ENCODE peak calls at places on chromosomes 2 and 18, in ten cellular contexts. Z is NCI-H1092; B is NCI-H1105 treated with DMSO at 0.1 percent for 48 hours; C is activated effector memory CD4-positive, alpha-beta T cell treated with anti-CD3 and anti-CD28 coated beads, Interleukin-2, amount 50 U/mL, for 16 hours; X is dorsolateral prefrontal cortex; H is NAMALWA; W is AG20443; O is Kasumi-1; A is stomach; T is glutamatergic neuron. U is an unnamed sample.

GRCh38 chr2:6497048-6497447 is 368.7 kb downstream of the CMPK2 start:
- DNase-seq in X (no peak), C (no peak), Z (no peak), W (no peak), T (no peak), H (no peak), A (no peak), B (no peak), O (no peak), U (no peak)

GRCh38 chr2:186422226-186422625 is 63.8 kb upstream of the ZC3H15 start:
- DNase-seq in C (no peak), W (peak; percentile 87), B (no peak), A (no peak), T (no peak), Z (no peak), O (peak; percentile 20), X (no peak), H (no peak), U (no peak)

GRCh38 chr2:156540706-156541105 is 104.5 kb downstream of the GPD2 start:
- DNase-seq in X (no peak), A (no peak), C (no peak), B (no peak), Z (no peak), O (no peak), W (peak; percentile 20), T (no peak), H (no peak), U (no peak)

GRCh38 chr18:61464551-61465102 is 131.4 kb downstream of the CDH20 start:
- DNase-seq in C (no peak), X (no peak), B (no peak), A (no peak), T (no peak), Z (no peak), H (no peak), O (no peak), W (no peak), U (no peak)

GRCh38 chr18:2515908-2516625 is 55.2 kb downstream of the METTL4 start:
- DNase-seq in C (no peak), O (peak; percentile 61), A (no peak), T (no peak), B (no peak), W (peak; percentile 68), Z (no peak), X (no peak), H (peak; percentile 3), U (peak; percentile 31)

GRCh38 chr2:25596506-25596905 is 76.9 kb downstream of the DTNB start:
- DNase-seq in A (no peak), Z (no peak), C (no peak), H (no peak), B (no peak), W (no peak), T (no peak), X (no peak), O (no peak), U (no peak)

GRCh38 chr2:238127165-238128060 is 11.1 kb upstream of the KLHL30 start:
- DNase-seq in T (peak; percentile 20), O (no peak), B (no peak), H (no peak), W (peak; percentile 81), C (no peak), Z (no peak), X (no peak), A (no peak), U (no peak)

GRCh38 chr18:74234326-74235171 is 57.2 kb downstream of the CYB5A start:
- DNase-seq in Z (no peak), B (no peak), C (no peak), W (peak; percentile 52), O (no peak), T (no peak), A (peak; percentile 44), X (no peak), H (no peak), U (no peak)

GRCh38 chr2:238771193-238771592 is 76.7 kb upstream of the TWIST2 start:
- DNase-seq in C (no peak), B (no peak), T (peak; percentile 44), A (no peak), O (no peak), X (no peak), W (no peak), H (no peak), Z (no peak), U (no peak)

GRCh38 chr18:56402872-56403516 is 235.4 kb downstream of the TXNL1 start:
- DNase-seq in W (peak; percentile 76), T (no peak), B (no peak), O (no peak), H (no peak), Z (no peak), C (no peak), A (no peak), X (no peak), U (no peak)

GRCh38 chr18:48839819-48840490 is 110.8 kb downstream of the SMAD7 start:
- DNase-seq in O (no peak), X (no peak), T (peak; percentile 1), A (no peak), H (no peak), W (no peak), B (no peak), Z (no peak), C (peak; percentile 59), U (no peak)

GRCh38 chr18:27363918-27364317 is 178.8 kb upstream of the CHST9 start:
- DNase-seq in A (no peak), Z (no peak), H (peak; percentile 10), O (peak; percentile 13), T (no peak), W (no peak), C (no peak), X (no peak), B (peak; percentile 56), U (no peak)

GRCh38 chr2:168034586-168034985 is 212.8 kb downstream of the STK39 start:
- DNase-seq in A (no peak), Z (no peak), X (no peak), O (no peak), W (no peak), C (no peak), H (no peak), B (peak; percentile 35), T (no peak), U (no peak)

GRCh38 chr18:36186461-36187137 is 698 bp upstream of the MOCOS start:
- DNase-seq in C (peak; percentile 71), X (no peak), B (no peak), A (peak; percentile 40), Z (no peak), H (no peak), T (no peak), O (peak; percentile 6), W (peak; percentile 72), U (peak; percentile 41)

GRCh38 chr2:134118279-134119116 is 135.4 kb upstream of the MGAT5 start:
- DNase-seq in W (peak; percentile 85), C (peak; percentile 93), O (peak; percentile 95), A (peak; percentile 88), Z (peak; percentile 64), B (peak; percentile 82), H (peak; percentile 94), T (peak; percentile 76), X (peak; percentile 97), U (peak; percentile 79)